ENCODE peak calls at places on chromosomes 5 and 9, in five cellular contexts. B is HL-60; V is stimulated activated CD8-positive, alpha-beta memory T cell treated with anti-CD3 and anti-CD28 coated beads, Interleukin-2, amount 100 ng/mL, for 1 hour; K is cardiac septum; M is globus pallidus. Y is an unnamed sample.

GRCh38 chr5:138975098-138975847 is 100.1 kb upstream of the LRRTM2 start:
- DNase-seq in B (peak), K (peak), M (peak), V (no peak), Y (peak)

GRCh38 chr5:59391576-59391975 is 501.9 kb downstream of the PDE4D start:
- DNase-seq in V (no peak), K (no peak), M (no peak), B (no peak), Y (no peak)

GRCh38 chr5:169242175-169242848 is 58.6 kb downstream of the SLIT3 start:
- DNase-seq in K (no peak), M (no peak), B (no peak), V (no peak), Y (no peak)

GRCh38 chr9:112173489-112174222 is 1.4 kb downstream of the SUSD1 start:
- DNase-seq in V (no peak), M (no peak), K (no peak), B (no peak), Y (no peak)

GRCh38 chr5:148085934-148086333 is 22.2 kb downstream of the SPINK5 start:
- DNase-seq in V (no peak), K (no peak), M (no peak), B (no peak), Y (no peak)

GRCh38 chr9:95513722-95514121 is 3.0 kb downstream of the PTCH1 start:
- DNase-seq in M (no peak), B (no peak), K (no peak), V (no peak), Y (no peak)

GRCh38 chr5:132260714-132261615 is 3.5 kb downstream of the PDLIM4 start:
- DNase-seq in M (no peak), K (no peak), B (no peak), V (no peak), Y (peak)

GRCh38 chr5:59543826-59544442 is 349.6 kb downstream of the PDE4D start:
- DNase-seq in K (no peak), B (no peak), V (no peak), M (no peak), Y (no peak)

Y was measured in GM13976.